ENCODE peak calls at places on chromosomes 6 and 20, in seven cellular contexts. J, L, B, E, T, M and Q are unnamed samples.

GRCh38 chr20:37992802-37993538 is 40.3 kb downstream of the TTI1 start:
- DNase-seq in J (no peak), L (no peak), M (peak; percentile 15), B (peak; percentile 78), E (peak; percentile 73), T (peak; percentile 13), Q (no peak)

GRCh38 chr20:13857304-13857703 is 72.5 kb downstream of the NDUFAF5 start:
- DNase-seq in L (no peak), J (no peak), M (no peak), T (no peak), E (no peak), B (no peak), Q (no peak)

GRCh38 chr6:17470953-17471335 is 77.5 kb downstream of the CAP2 start:
- DNase-seq in E (peak; percentile 74), J (no peak), M (peak; percentile 66), T (no peak), B (peak; percentile 77), L (no peak), Q (no peak)

GRCh38 chr6:34055223-34055933 is 90.5 kb downstream of the GRM4 start:
- DNase-seq in T (peak; percentile 85), M (peak; percentile 37), L (peak; percentile 73), J (peak; percentile 79), B (peak; percentile 51), E (peak; percentile 66), Q (peak; percentile 60)

GRCh38 chr6:131014080-131014776 is 48.8 kb downstream of the EPB41L2 start:
- DNase-seq in M (no peak), L (no peak), B (no peak), E (no peak), J (no peak), T (no peak), Q (no peak)

GRCh38 chr6:129240492-129240853 is 357.5 kb downstream of the LAMA2 start:
- DNase-seq in L (no peak), M (no peak), E (no peak), J (no peak), B (no peak), T (no peak), Q (no peak)

GRCh38 chr6:143570147-143570853 is 58.8 kb upstream of the FUCA2 start:
- DNase-seq in L (no peak), J (no peak), T (peak; percentile 64), B (no peak), E (no peak), M (no peak), Q (no peak)

GRCh38 chr6:116307633-116308032 is 27.9 kb upstream of the TSPYL1 start:
- DNase-seq in T (no peak), E (no peak), M (no peak), B (no peak), L (no peak), J (no peak), Q (no peak)

GRCh38 chr20:49715466-49715865 is 1.8 kb upstream of the B4GALT5 start:
- DNase-seq in J (no peak), B (no peak), E (no peak), M (no peak), T (no peak), L (no peak), Q (no peak)

GRCh38 chr6:163187606-163188005 is 226.9 kb upstream of the QKI start:
- DNase-seq in M (no peak), E (no peak), L (no peak), J (no peak), B (no peak), T (no peak), Q (no peak)

GRCh38 chr20:32018269-32019155 is 8.3 kb downstream of the CCM2L start:
- DNase-seq in J (peak; percentile 96), E (no peak), L (peak; percentile 71), M (no peak), T (peak; percentile 93), B (no peak), Q (peak; percentile 57)

GRCh38 chr20:18683839-18684238 is 96.0 kb downstream of the DTD1 start:
- DNase-seq in L (no peak), M (no peak), J (peak; percentile 54), T (peak; percentile 27), E (no peak), B (no peak), Q (no peak)

GRCh38 chr6:84645000-84645399 is 119.4 kb downstream of the TBX18 start:
- DNase-seq in E (peak; percentile 69), M (no peak), B (peak; percentile 59), T (no peak), J (no peak), L (no peak), Q (no peak)

GRCh38 chr20:23059831-23060230 is 10.4 kb upstream of the THBD start:
- DNase-seq in M (no peak), L (no peak), E (peak; percentile 55), B (no peak), T (no peak), J (no peak), Q (no peak)

GRCh38 chr6:124854338-124854922 is 107.8 kb upstream of the RNF217 start:
- DNase-seq in J (no peak), E (no peak), B (no peak), L (no peak), T (no peak), M (no peak), Q (no peak)

GRCh38 chr6:25447570-25447929 is 168.4 kb downstream of the CARMIL1 start:
- DNase-seq in T (no peak), J (no peak), E (no peak), M (no peak), L (no peak), B (no peak), Q (no peak)

GRCh38 chr6:127118505-127119360 is at the start of gene RSPO3:
- DNase-seq in J (peak; percentile 62), M (no peak), B (peak; percentile 18), E (peak; percentile 60), L (peak; percentile 44), T (peak; percentile 55), Q (peak; percentile 79)

GRCh38 chr6:152636675-152637421 is at the start of gene SYNE1:
- DNase-seq in M (peak; percentile 2), L (peak; percentile 35), T (peak; percentile 51), B (peak; percentile 16), E (peak; percentile 6), J (peak; percentile 54), Q (peak; percentile 72)

GRCh38 chr6:14827366-14827765 is 418.5 kb upstream of the JARID2 start:
- DNase-seq in L (no peak), E (no peak), T (no peak), M (no peak), B (no peak), J (no peak), Q (no peak)

GRCh38 chr6:111480988-111481830 is 1.8 kb downstream of the REV3L start:
- DNase-seq in J (no peak), E (peak; percentile 28), B (peak; percentile 30), L (no peak), M (no peak), T (no peak), Q (no peak)

GRCh38 chr6:160767019-160767646 is 65.1 kb downstream of the PLG start:
- DNase-seq in E (peak; percentile 6), L (peak; percentile 63), J (peak; percentile 82), B (no peak), T (peak; percentile 85), M (peak; percentile 33), Q (peak; percentile 46)

GRCh38 chr20:6651016-6651415 is 116.5 kb upstream of the BMP2 start:
- DNase-seq in T (no peak), B (peak; percentile 9), M (no peak), L (no peak), J (no peak), E (peak; percentile 75), Q (no peak)

GRCh38 chr20:6657111-6657510 is 110.4 kb upstream of the BMP2 start:
- DNase-seq in E (no peak), L (no peak), B (no peak), J (no peak), M (no peak), T (no peak), Q (no peak)

GRCh38 chr20:6651561-6651960 is 115.9 kb upstream of the BMP2 start:
- DNase-seq in B (no peak), J (no peak), M (no peak), L (no peak), E (no peak), T (no peak), Q (no peak)

GRCh38 chr20:6657904-6658303 is 109.6 kb upstream of the BMP2 start:
- DNase-seq in E (no peak), M (no peak), B (no peak), L (no peak), T (no peak), J (no peak), Q (no peak)

GRCh38 chr20:6654490-6655247 is 112.8 kb upstream of the BMP2 start:
- DNase-seq in L (no peak), M (no peak), B (no peak), E (peak; percentile 72), J (no peak), T (no peak), Q (no peak)
- H4K8ac ChIP-seq in L (no peak overlapping the region), M (no peak overlapping the region), B (no peak overlapping the region), E (no peak overlapping the region), J (no peak overlapping the region), T (no peak overlapping the region), Q (no peak overlapping the region)

DNA sequence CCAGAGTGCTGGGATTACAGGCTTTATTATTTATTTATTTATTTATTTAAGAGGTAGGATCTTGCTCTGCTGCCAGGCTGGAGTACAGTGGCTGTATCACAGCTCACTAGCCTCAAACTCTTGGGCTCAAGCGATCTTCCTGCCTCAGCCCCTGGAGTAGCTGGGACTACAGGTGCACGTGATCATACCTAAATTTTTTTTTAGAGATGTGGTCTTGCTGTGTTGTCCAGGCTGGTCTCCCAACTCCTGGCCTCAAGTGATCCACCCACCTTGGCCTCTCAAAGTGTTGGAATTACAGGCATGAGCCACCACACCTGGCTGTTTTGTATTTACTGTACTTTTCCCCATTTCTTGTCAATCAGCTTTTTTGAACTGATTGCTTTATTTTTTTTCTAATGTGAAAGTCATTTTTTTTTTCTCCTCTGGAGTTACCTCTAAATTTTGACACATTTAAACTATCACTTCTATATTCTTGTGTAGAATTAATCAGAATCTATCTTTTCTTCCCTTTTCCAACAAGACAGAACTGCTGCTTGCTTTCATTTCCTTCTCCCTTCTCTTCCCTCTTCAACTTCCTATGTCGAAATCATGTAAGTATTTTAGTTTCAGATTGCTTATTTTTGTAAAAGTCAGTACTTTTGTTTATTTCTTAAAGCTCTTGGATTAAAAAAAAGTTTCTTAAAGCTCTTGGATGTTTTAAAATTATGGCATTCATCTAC is 12.0 kb downstream of the PANK2 start:
- DNase-seq in T (no peak), J (no peak), M (no peak), B (peak; percentile 58), L (no peak), E (no peak), Q (no peak)
- H4K8ac ChIP-seq in T (no peak overlapping the region), J (no peak overlapping the region), M (no peak overlapping the region), B (no peak overlapping the region), L (no peak overlapping the region), E (no peak overlapping the region), Q (no peak overlapping the region)

DNA sequence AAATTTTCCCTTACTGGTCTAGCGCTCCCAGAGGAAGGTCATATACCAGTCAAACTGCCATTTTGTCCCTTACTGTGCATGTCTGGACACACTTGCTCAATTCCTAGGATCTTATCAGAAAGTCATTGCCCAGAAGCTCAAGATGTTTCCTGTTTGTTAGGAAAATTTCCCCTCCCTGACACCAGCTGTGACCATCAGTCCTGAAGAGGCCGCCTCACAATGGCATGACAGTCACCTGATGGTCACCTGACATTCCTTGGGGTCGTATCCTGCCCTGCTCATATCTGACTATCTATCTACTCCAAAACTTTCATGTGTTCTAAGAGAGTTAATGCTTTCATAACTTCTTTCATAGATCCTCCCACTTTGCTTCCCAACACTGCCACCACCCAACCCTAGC is 219.9 kb downstream of the OTOR start:
- DNase-seq in T (no peak), B (no peak), M (peak; percentile 24), L (no peak), J (no peak), E (no peak), Q (no peak)
- H4K8ac ChIP-seq in T (no peak overlapping the region), B (no peak overlapping the region), M (no peak overlapping the region), L (no peak overlapping the region), J (no peak overlapping the region), E (no peak overlapping the region), Q (no peak overlapping the region)

GRCh38 chr6:2741756-2742155 is 9.0 kb downstream of the MYLK4 start:
- DNase-seq in T (no peak), B (peak; percentile 44), J (no peak), E (no peak), L (no peak), M (no peak), Q (no peak)
- H4K8ac ChIP-seq in T (no peak overlapping the region), B (no peak overlapping the region), J (no peak overlapping the region), E (no peak overlapping the region), L (no peak overlapping the region), M (no peak overlapping the region), Q (no peak overlapping the region)